ENCODE peak calls at places on chromosomes 7 and 10, in ten cellular contexts. M is uterus, Y is testis, E is body of pancreas, K is suprapubic skin, B is stomach, U is Peyer's patch, Q is A549, X is right lobe of liver, I is HCT116. F is an unnamed sample.

GRCh38 chr7:134552105-134552504 is 3.2 kb downstream of the AKR1B15 start:
- DNase-seq in M (no peak), Y (peak), E (no peak), K (no peak), B (peak), U (no peak), Q (no peak), X (no peak), I (no peak), F (no peak)

GRCh38 chr7:99733448-99733847 is 1.5 kb downstream of the CYP3A7 start:
- DNase-seq in M (no peak), Y (no peak), E (no peak), K (no peak), B (no peak), U (no peak), Q (peak), X (no peak), I (no peak), F (no peak)

GRCh38 chr10:30036811-30037210 is 22.6 kb downstream of the JCAD start:
- DNase-seq in M (no peak), Y (no peak), E (no peak), K (no peak), B (no peak), U (no peak), Q (no peak), X (no peak), I (no peak), F (no peak)

GRCh38 chr7:117091721-117092120 is 138.4 kb downstream of the ST7 start:
- DNase-seq in M (no peak), Y (no peak), E (no peak), K (no peak), B (no peak), U (no peak), Q (no peak), X (no peak), I (no peak), F (no peak)

GRCh38 chr7:106104861-106105260 is 7.3 kb downstream of the SYPL1 start:
- DNase-seq in M (no peak), Y (no peak), E (no peak), K (no peak), B (no peak), U (no peak), Q (no peak), X (no peak), I (no peak), F (no peak)

GRCh38 chr7:34070486-34071323 is 165.4 kb downstream of the BMPER start:
- DNase-seq in M (no peak), Y (no peak), E (no peak), K (no peak), B (no peak), U (no peak), Q (no peak), X (no peak), I (no peak), F (no peak)

GRCh38 chr7:65979583-65980477 is 2.2 kb downstream of the GUSB start:
- DNase-seq in M (no peak), Y (no peak), E (no peak), K (no peak), B (no peak), U (no peak), Q (no peak), X (no peak), I (no peak), F (no peak)

GRCh38 chr10:50367732-50368131 is 116.4 kb upstream of the ASAH2 start:
- DNase-seq in M (no peak), Y (no peak), E (no peak), K (no peak), B (no peak), U (no peak), Q (peak), X (no peak), I (peak), F (no peak)

GRCh38 chr7:18770852-18771251 is 275.3 kb downstream of the HDAC9 start:
- DNase-seq in M (no peak), Y (no peak), E (no peak), K (no peak), B (no peak), U (no peak), Q (no peak), X (no peak), I (no peak), F (no peak)

GRCh38 chr10:77391605-77392235 is 245.9 kb downstream of the KCNMA1 start:
- DNase-seq in M (peak), Y (peak), E (peak), K (peak), B (peak), U (peak), Q (peak), X (no peak), I (peak), F (no peak)

GRCh38 chr7:99126921-99127553 is 16.9 kb downstream of the SMURF1 start:
- DNase-seq in M (no peak), Y (no peak), E (peak), K (peak), B (peak), U (no peak), Q (no peak), X (no peak), I (no peak), F (no peak)

GRCh38 chr10:36450385-36450784 is 675.0 kb upstream of the ANKRD30A start:
- DNase-seq in M (no peak), Y (peak), E (no peak), K (no peak), B (no peak), U (no peak), Q (no peak), X (no peak), I (no peak), F (no peak)

GRCh38 chr10:87913170-87913921 is 49.9 kb downstream of the PTEN start:
- DNase-seq in M (no peak), Y (no peak), E (no peak), K (no peak), B (no peak), U (no peak), Q (no peak), X (no peak), I (no peak), F (no peak)

GRCh38 chr7:27174077-27175004 is at the start of gene HOXA10:
- DNase-seq in M (peak), Y (no peak), E (peak), K (peak), B (peak), U (no peak), Q (no peak), X (peak), I (no peak), F (peak)

GRCh38 chr10:132562177-132562915 is 24.8 kb downstream of the INPP5A start:
- DNase-seq in M (no peak), Y (no peak), E (no peak), K (no peak), B (no peak), U (no peak), Q (no peak), X (no peak), I (no peak), F (no peak)

GRCh38 chr7:42913591-42913990 is 1.7 kb upstream of the C7orf25 start:
- DNase-seq in M (no peak), Y (no peak), E (no peak), K (no peak), B (no peak), U (no peak), Q (no peak), X (no peak), I (no peak), F (no peak)
- H3K27ac ChIP-seq in M (peak), Y (peak), E (no peak), K (no peak), B (peak), U (no peak), Q (no peak), X (no peak), I (no peak), F (peak)

GRCh38 chr10:6275022-6275997 is 72.6 kb downstream of the PFKFB3 start:
- DNase-seq in M (peak), Y (peak), E (peak), K (peak), B (peak), U (peak), Q (peak), X (peak), I (peak), F (peak)
- TF ChIP-seq POLR2A in M (no peak), Y (no peak), E (no peak), K (no peak), B (no peak), U (no peak), Q (peak), X (no peak), I (peak), F (no peak)

GRCh38 chr7:36208406-36208805 is 55.4 kb downstream of the EEPD1 start:
- DNase-seq in M (no peak), Y (no peak), E (no peak), K (no peak), B (no peak), U (no peak), Q (no peak), X (no peak), I (no peak), F (no peak)

GRCh38 chr7:36207451-36208291 is 54.6 kb downstream of the EEPD1 start:
- DNase-seq in M (no peak), Y (peak), E (peak), K (no peak), B (peak), U (no peak), Q (peak), X (peak), I (no peak), F (no peak)

GRCh38 chr7:36209814-36210183 is 56.7 kb downstream of the EEPD1 start:
- DNase-seq in M (no peak), Y (no peak), E (no peak), K (no peak), B (no peak), U (no peak), Q (no peak), X (no peak), I (no peak), F (no peak)

GRCh38 chr7:36210542-36210941 is 57.5 kb downstream of the EEPD1 start:
- DNase-seq in M (no peak), Y (no peak), E (no peak), K (no peak), B (no peak), U (no peak), Q (no peak), X (no peak), I (no peak), F (no peak)

DNA sequence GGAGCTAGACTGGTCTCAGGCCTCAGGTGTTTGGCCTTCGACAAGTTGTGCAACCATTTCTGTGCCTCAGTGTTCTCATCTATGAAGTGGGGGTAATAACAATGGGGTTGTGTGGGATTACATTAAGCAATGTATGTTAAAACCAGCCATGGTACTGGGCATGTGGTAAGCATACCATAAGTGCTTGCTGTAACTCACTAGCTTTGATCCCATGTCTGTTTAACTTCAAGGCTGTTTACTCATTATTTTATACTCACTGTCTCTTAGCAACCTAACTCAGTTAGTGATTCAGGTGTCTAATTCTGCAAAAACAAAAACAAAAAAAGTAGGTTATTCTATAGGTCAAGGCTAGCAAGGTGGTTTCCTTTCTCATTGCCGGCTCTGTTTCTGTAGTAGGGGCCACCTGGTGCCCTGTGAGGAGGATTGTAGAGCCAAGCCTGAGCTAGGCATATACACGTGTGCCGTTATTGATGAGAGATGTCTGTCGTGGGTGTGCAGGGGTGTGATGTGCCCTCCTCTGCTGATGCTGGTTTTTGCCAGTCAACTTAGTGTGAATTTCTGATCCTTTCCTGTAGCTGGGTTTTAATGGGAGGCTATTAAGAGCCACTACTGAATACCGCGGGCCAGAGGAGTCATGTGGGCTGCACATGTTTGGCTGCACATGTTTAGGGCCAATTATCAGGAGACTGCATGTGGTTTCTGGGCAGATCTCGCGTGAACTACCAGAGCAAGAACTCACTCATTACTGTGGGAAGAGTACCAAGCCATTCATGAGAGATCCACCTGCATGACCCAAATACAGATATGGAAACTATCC is 56.2 kb downstream of the EEPD1 start:
- DNase-seq in M (no peak), Y (no peak), E (no peak), K (no peak), B (no peak), U (no peak), Q (no peak), X (no peak), I (no peak), F (no peak)
- H3K27ac ChIP-seq in M (no peak), Y (no peak), E (no peak), K (no peak), B (peak), U (no peak), Q (peak), X (no peak), I (no peak), F (no peak)

GRCh38 chr7:30027915-30028748 is at the start of gene PLEKHA8:
- DNase-seq in M (peak), Y (peak), E (peak), K (peak), B (peak), U (peak), Q (peak), X (peak), I (peak), F (peak)
- TF ChIP-seq POLR2A in M (peak), Y (no peak), E (peak), K (no peak), B (no peak), U (peak), Q (peak), X (peak), I (peak), F (peak)

DNA sequence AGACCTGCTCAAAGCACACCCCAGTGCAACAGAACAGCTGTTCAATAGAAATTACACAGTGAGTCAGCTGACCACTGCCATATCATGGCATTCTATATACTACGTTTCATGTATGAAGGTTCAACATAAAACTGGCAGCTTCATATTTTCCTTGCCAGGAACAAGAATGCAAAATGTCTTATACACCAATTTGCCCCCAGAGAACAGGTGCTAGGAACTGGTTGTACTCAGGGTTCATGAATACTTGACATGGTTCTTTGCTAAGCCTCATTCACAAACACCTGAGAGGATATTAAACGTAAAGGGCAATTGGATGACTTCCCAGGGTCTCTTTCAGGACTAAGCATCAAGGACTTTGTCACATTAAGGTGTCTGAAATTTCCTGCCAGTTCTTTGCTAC is 6.9 kb downstream of the MYOF start:
- DNase-seq in M (no peak), Y (no peak), E (no peak), K (no peak), B (no peak), U (no peak), Q (no peak), X (no peak), I (no peak), F (no peak)
- H3K27ac ChIP-seq in M (no peak), Y (no peak), E (no peak), K (peak), B (peak), U (peak), Q (peak), X (no peak), I (peak), F (peak)

DNA sequence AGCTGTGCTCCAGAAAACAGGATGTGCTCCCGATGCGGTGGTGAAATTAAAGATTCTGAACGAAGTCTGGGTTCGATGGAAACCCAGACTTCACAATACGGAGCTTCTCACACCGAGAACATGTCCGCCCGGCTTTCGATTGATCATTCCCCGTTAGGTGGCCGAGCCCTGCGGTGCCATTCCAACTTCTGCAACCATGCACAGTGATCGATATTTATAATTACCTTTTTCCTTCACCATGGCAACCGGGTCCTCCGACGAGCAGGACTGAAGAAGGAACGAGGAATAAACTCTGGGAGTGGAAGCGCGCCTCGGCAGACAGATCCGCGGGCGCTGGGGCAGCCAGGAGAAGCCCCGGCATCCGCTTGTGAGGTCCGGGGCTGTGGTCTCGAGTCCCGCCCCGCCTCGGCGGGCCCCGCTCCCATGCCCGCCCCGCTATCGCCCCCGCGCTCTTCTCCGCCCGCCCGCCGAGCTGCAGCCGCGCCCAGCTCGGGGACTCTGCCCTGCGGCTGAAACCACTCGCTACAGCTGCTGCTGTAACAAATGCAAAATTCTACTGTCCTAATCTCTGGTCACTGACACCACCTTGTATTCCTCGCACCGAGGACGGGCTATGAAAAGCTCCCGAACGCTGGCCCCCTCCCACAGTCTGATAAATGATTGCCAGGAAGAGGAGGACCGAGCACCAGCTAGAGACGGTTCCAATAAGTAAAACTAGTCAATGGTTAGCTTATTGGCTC is 26.2 kb downstream of the ABLIM1 start:
- DNase-seq in M (no peak), Y (peak), E (peak), K (no peak), B (no peak), U (no peak), Q (peak), X (peak), I (no peak), F (peak)
- TF ChIP-seq POLR2A in M (no peak), Y (no peak), E (peak), K (no peak), B (no peak), U (no peak), Q (no peak), X (peak), I (no peak), F (no peak)

GRCh38 chr10:129343141-129343540 is 123.9 kb upstream of the MGMT start:
- DNase-seq in M (no peak), Y (no peak), E (no peak), K (no peak), B (no peak), U (no peak), Q (no peak), X (no peak), I (no peak), F (no peak)

GRCh38 chr10:129344506-129344905 is 122.5 kb upstream of the MGMT start:
- DNase-seq in M (no peak), Y (no peak), E (no peak), K (no peak), B (no peak), U (no peak), Q (no peak), X (no peak), I (no peak), F (no peak)

GRCh38 chr10:129345763-129346162 is 121.3 kb upstream of the MGMT start:
- DNase-seq in M (no peak), Y (no peak), E (no peak), K (no peak), B (no peak), U (no peak), Q (no peak), X (no peak), I (no peak), F (no peak)

GRCh38 chr10:129344103-129344502 is 122.9 kb upstream of the MGMT start:
- DNase-seq in M (no peak), Y (no peak), E (no peak), K (no peak), B (no peak), U (no peak), Q (no peak), X (no peak), I (no peak), F (no peak)

DNA sequence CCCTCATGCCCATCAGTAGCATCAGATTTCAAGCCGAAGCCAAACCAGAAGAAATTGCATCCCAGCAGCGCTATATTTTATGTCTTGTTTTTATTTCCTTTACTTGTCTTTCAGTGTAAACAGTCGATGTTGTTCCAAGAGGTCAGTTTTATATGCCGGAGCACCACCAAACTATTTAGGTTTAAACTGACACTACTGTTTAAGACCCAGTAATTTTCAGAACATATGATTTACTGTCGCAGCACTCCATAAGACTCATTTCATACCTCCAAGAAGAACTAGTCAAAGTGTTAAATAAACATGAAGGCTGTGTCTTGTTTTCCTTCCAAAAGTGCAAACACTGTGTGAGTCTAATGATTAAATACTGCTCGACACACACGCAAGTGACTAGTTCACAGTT is 122.1 kb upstream of the MGMT start:
- DNase-seq in M (no peak), Y (no peak), E (no peak), K (no peak), B (no peak), U (no peak), Q (no peak), X (no peak), I (no peak), F (no peak)
- H3K27ac ChIP-seq in M (no peak), Y (no peak), E (no peak), K (no peak), B (no peak), U (no peak), Q (no peak), X (no peak), I (no peak), F (no peak)

GRCh38 chr7:120398284-120399000 is 125.5 kb downstream of the KCND2 start:
- DNase-seq in M (no peak), Y (no peak), E (no peak), K (no peak), B (no peak), U (no peak), Q (no peak), X (no peak), I (no peak), F (no peak)
- TF ChIP-seq POLR2A in M (no peak), Y (no peak), E (no peak), K (no peak), B (no peak), U (no peak), Q (no peak), X (no peak), I (no peak), F (no peak)

GRCh38 chr10:51425431-51425830 is 274.0 kb downstream of the CSTF2T start:
- DNase-seq in M (no peak), Y (no peak), E (no peak), K (no peak), B (no peak), U (no peak), Q (no peak), X (no peak), I (no peak), F (no peak)

GRCh38 chr10:51419416-51420093 is 279.8 kb downstream of the CSTF2T start:
- DNase-seq in M (no peak), Y (no peak), E (no peak), K (no peak), B (no peak), U (no peak), Q (no peak), X (no peak), I (no peak), F (no peak)

GRCh38 chr10:51423121-51423452 is 276.3 kb downstream of the CSTF2T start:
- DNase-seq in M (no peak), Y (no peak), E (no peak), K (no peak), B (no peak), U (no peak), Q (no peak), X (no peak), I (no peak), F (no peak)

GRCh38 chr10:51422311-51423120 is 276.9 kb downstream of the CSTF2T start:
- DNase-seq in M (peak), Y (peak), E (peak), K (no peak), B (peak), U (peak), Q (peak), X (no peak), I (peak), F (no peak)

GRCh38 chr10:51421853-51422252 is 277.5 kb downstream of the CSTF2T start:
- DNase-seq in M (no peak), Y (no peak), E (no peak), K (no peak), B (no peak), U (no peak), Q (no peak), X (no peak), I (no peak), F (no peak)
- H3K27ac ChIP-seq in M (peak), Y (no peak), E (no peak), K (no peak), B (peak), U (no peak), Q (no peak), X (no peak), I (no peak), F (peak)

F was measured in upper lobe of left lung.